ENCODE peak calls at places on chromosomes 11 and 22, in ten cellular contexts. L is mammary epithelial cell, R is adrenal gland, D is amygdala, K is HEK293T, G is A172, Q is non-pigmented ciliary epithelial cell, W is left lobe of liver, Z is SK-N-SH, H is HuH-7. Y is an unnamed sample.

GRCh38 chr11:10351768-10352641 is 47.1 kb downstream of the ADM start:
- DNase-seq in H (peak; percentile 27), R (peak; percentile 59), G (peak; percentile 48), K (peak; percentile 26), W (peak; percentile 78), D (no peak), Q (peak; percentile 78), L (peak; percentile 60), Z (peak; percentile 38), Y (peak; percentile 91)

GRCh38 chr22:26389125-26389524 is 39.9 kb upstream of the ASPHD2 start:
- DNase-seq in R (no peak), Z (no peak), D (no peak), H (no peak), W (no peak), Q (no peak), G (no peak), K (no peak), L (no peak), Y (no peak)

GRCh38 chr22:36027960-36028645 is 521 bp downstream of the RBFOX2 start:
- DNase-seq in H (peak; percentile 65), Q (no peak), W (no peak), K (peak; percentile 78), R (peak; percentile 45), G (no peak), Z (peak; percentile 86), D (no peak), L (peak; percentile 34), Y (no peak)

GRCh38 chr22:27107824-27108223 is 450.4 kb downstream of the MIAT start:
- DNase-seq in H (no peak), D (no peak), Q (peak; percentile 97), Z (peak; percentile 79), W (no peak), G (peak; percentile 95), L (peak; percentile 94), K (no peak), R (peak; percentile 91), Y (peak; percentile 97)

GRCh38 chr22:44396021-44396726 is 83.4 kb upstream of the SHISAL1 start:
- DNase-seq in Q (no peak), H (no peak), K (no peak), W (peak; percentile 26), Z (peak; percentile 61), L (no peak), G (no peak), D (no peak), R (no peak), Y (no peak)

GRCh38 chr11:88175004-88175706 is at the start of gene RAB38:
- DNase-seq in L (peak; percentile 80), R (peak; percentile 53), Z (peak; percentile 6), Q (no peak), W (peak; percentile 52), D (no peak), H (no peak), K (peak; percentile 18), G (no peak), Y (peak; percentile 11)

GRCh38 chr11:114762437-114762836 is 84.1 kb downstream of the NXPE2 start:
- DNase-seq in G (peak; percentile 6), W (peak; percentile 56), Z (peak; percentile 77), H (peak; percentile 39), K (peak; percentile 71), Q (peak; percentile 19), L (peak; percentile 20), R (peak; percentile 66), D (peak; percentile 42), Y (peak; percentile 47)

GRCh38 chr22:20777420-20778177 is 3.7 kb downstream of the SERPIND1 start:
- DNase-seq in L (peak; percentile 94), W (peak; percentile 71), Z (no peak), Q (peak; percentile 69), R (peak; percentile 40), D (no peak), K (no peak), H (peak; percentile 71), G (peak; percentile 92), Y (peak; percentile 84)

GRCh38 chr11:122178795-122179194 is 62.8 kb upstream of the BLID start:
- DNase-seq in Z (no peak), K (no peak), D (no peak), R (no peak), G (no peak), W (no peak), L (no peak), H (no peak), Q (no peak), Y (no peak)

GRCh38 chr11:61700720-61701119 is 20.5 kb downstream of the DAGLA start:
- DNase-seq in K (no peak), R (no peak), Q (no peak), H (no peak), W (no peak), L (peak; percentile 19), G (no peak), Z (no peak), D (no peak), Y (no peak)

GRCh38 chr22:29663230-29663826 is 56.5 kb upstream of the CABP7 start:
- DNase-seq in Z (no peak), K (no peak), L (peak; percentile 55), Q (no peak), D (no peak), H (no peak), G (no peak), R (no peak), W (no peak), Y (no peak)

GRCh38 chr22:50151571-50152537 is 18.7 kb upstream of the PANX2 start:
- DNase-seq in D (no peak), H (no peak), K (no peak), Z (no peak), G (no peak), R (no peak), L (no peak), Q (no peak), W (no peak), Y (no peak)

GRCh38 chr22:19406281-19406811 is 25.2 kb downstream of the HIRA start:
- DNase-seq in H (no peak), Z (no peak), L (no peak), K (no peak), D (no peak), Q (no peak), R (no peak), G (no peak), W (no peak), Y (no peak)

GRCh38 chr11:29129850-29130249 is 887.0 kb downstream of the KCNA4 start:
- DNase-seq in H (no peak), Z (no peak), D (no peak), Q (no peak), K (no peak), W (no peak), R (no peak), L (peak; percentile 35), G (no peak), Y (peak; percentile 43)

GRCh38 chr11:62193954-62194353 is 3.9 kb downstream of the SCGB1D1 start:
- DNase-seq in K (no peak), Z (no peak), D (no peak), Q (no peak), G (no peak), H (no peak), W (no peak), R (no peak), L (no peak), Y (no peak)

GRCh38 chr11:75773595-75774353 is 5.2 kb downstream of the DGAT2 start:
- DNase-seq in Q (no peak), D (no peak), L (no peak), G (no peak), H (no peak), K (no peak), W (no peak), R (no peak), Z (no peak), Y (no peak)

GRCh38 chr11:73151371-73151870 is 9.3 kb upstream of the FCHSD2 start:
- DNase-seq in Z (no peak), K (no peak), L (no peak), H (no peak), G (no peak), Q (no peak), D (no peak), R (no peak), W (no peak), Y (no peak)

GRCh38 chr11:14269956-14270355 is 89.0 kb downstream of the RRAS2 start:
- DNase-seq in H (no peak), R (no peak), L (no peak), D (no peak), Q (no peak), Z (no peak), K (no peak), G (no peak), W (no peak), Y (no peak)

GRCh38 chr11:119204066-119204465 is 2.1 kb upstream of the CBL start:
- DNase-seq in W (no peak), D (no peak), R (no peak), H (no peak), L (no peak), K (no peak), Q (no peak), Z (no peak), G (no peak), Y (no peak)

GRCh38 chr11:114099392-114100178 is 40.1 kb downstream of the ZBTB16 start:
- DNase-seq in K (no peak), W (no peak), H (no peak), R (no peak), L (no peak), Q (no peak), G (no peak), D (no peak), Z (no peak), Y (no peak)

GRCh38 chr22:35486116-35486631 is 54.5 kb upstream of the RASD2 start:
- DNase-seq in Z (no peak), G (no peak), Q (no peak), R (no peak), W (no peak), K (no peak), L (no peak), H (no peak), D (no peak), Y (no peak)

GRCh38 chr22:17974703-17975372 is 49.5 kb downstream of the MICAL3 start:
- DNase-seq in K (no peak), G (no peak), Z (no peak), L (no peak), R (no peak), H (no peak), W (no peak), Q (no peak), D (no peak), Y (no peak)

Y was measured in brain microvascular endothelial cell.